ENCODE peak calls at places on chromosomes 12 and 14, in eight cellular contexts. V is skeletal muscle cell, O is RWPE2, T is neuronal stem cell, J is esophagus squamous epithelium, C is fibroblast of lung, K is fibroblast of pulmonary artery, P is lower lobe of right lung. G is an unnamed sample.

GRCh38 chr12:62158416-62159360 is 101.5 kb upstream of the USP15 start:
- DNase-seq in C (no peak), P (no peak), V (no peak), J (no peak), O (no peak), K (no peak), T (no peak), G (no peak)

GRCh38 chr14:96261053-96261452 is 5.0 kb downstream of the BDKRB1 start:
- DNase-seq in V (no peak), K (no peak), T (no peak), C (no peak), P (no peak), J (no peak), O (peak; percentile 16), G (no peak)

GRCh38 chr14:77648520-77649200 is 32.2 kb upstream of the SPTLC2 start:
- DNase-seq in J (no peak), K (no peak), P (no peak), O (no peak), C (no peak), V (no peak), T (no peak), G (no peak)

GRCh38 chr14:103899316-103899715 is 28.9 kb upstream of the TDRD9 start:
- DNase-seq in K (no peak), O (no peak), T (no peak), P (no peak), V (no peak), C (no peak), J (no peak), G (no peak)

GRCh38 chr12:23628836-23629235 is 320.6 kb downstream of the SOX5 start:
- DNase-seq in J (no peak), V (no peak), K (no peak), P (no peak), T (no peak), C (no peak), O (no peak), G (no peak)

GRCh38 chr14:100391777-100392176 is 68.6 kb downstream of the SLC25A47 start:
- DNase-seq in J (no peak), K (no peak), O (no peak), V (no peak), T (no peak), P (no peak), C (no peak), G (no peak)

GRCh38 chr14:68598621-68599447 is 194.0 kb downstream of the ZFP36L1 start:
- DNase-seq in P (peak; percentile 83), C (peak; percentile 96), K (peak; percentile 98), T (no peak), O (peak; percentile 67), V (peak; percentile 88), J (no peak), G (no peak)

GRCh38 chr12:40752011-40752410 is 59.8 kb downstream of the CNTN1 start:
- DNase-seq in P (no peak), J (no peak), O (no peak), T (no peak), K (no peak), C (no peak), V (no peak), G (no peak)

GRCh38 chr14:93049867-93050331 is 65.8 kb downstream of the ITPK1 start:
- DNase-seq in T (no peak), V (no peak), K (peak; percentile 56), J (no peak), P (no peak), C (no peak), O (no peak), G (no peak)

GRCh38 chr12:116881325-116881866 is at the start of gene HRK:
- DNase-seq in C (no peak), V (no peak), P (no peak), K (no peak), J (no peak), T (no peak), O (no peak), G (no peak)

DNA sequence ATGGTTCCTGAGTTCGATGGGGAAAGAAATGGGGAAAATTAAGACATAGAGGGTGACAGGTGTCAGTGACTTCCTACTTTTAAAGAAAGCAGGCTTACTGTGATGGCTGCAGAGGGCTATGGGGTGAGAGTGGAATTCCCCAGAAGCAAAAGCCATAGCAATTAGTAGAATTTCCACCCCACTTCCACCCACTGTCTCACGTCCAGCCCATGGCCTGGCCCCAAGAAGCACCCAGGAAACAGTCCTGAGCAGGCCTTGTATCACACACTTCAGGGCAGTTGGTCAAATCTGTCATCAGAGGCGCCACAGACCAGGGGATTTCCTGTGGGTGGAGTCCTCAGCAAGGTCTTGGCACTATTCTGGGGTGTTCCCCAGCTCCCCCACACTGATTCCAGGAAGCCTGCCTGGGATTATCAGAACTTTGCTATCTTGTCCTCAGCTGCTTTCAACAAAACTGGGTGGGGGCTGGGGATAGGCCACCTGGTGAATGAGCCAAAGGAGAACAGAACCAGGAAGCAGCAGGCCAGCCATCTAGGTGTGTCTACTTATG is 120.1 kb upstream of the CCND2 start:
- DNase-seq in P (no peak), T (no peak), C (no peak), K (no peak), O (no peak), J (no peak), V (no peak), G (no peak)
- H3K4me3 ChIP-seq in P (no peak overlapping the region), T (no peak overlapping the region), C (no peak overlapping the region), K (no peak overlapping the region), O (no peak overlapping the region), J (no peak overlapping the region), V (no peak overlapping the region), G (no peak overlapping the region)

GRCh38 chr12:106140223-106140986 is 1.7 kb upstream of the NUAK1 start:
- DNase-seq in O (no peak), K (no peak), C (no peak), J (no peak), T (no peak), V (no peak), P (no peak), G (no peak)
- H3K4me3 ChIP-seq in O (peak overlapping the region; percentile 95), K (peak overlapping the region; percentile 80), C (peak overlapping the region; percentile 73), J (peak overlapping the region; percentile 57), T (peak overlapping the region; percentile 97), V (peak overlapping the region; percentile 74), P (peak overlapping the region; percentile 71), G (peak overlapping the region; percentile 53)

GRCh38 chr12:1054103-1054838 is 63.2 kb downstream of the ERC1 start:
- DNase-seq in C (no peak), V (no peak), T (peak; percentile 11), O (no peak), K (peak; percentile 28), P (no peak), J (no peak), G (no peak)
- H3K4me3 ChIP-seq in C (no peak overlapping the region), V (no peak overlapping the region), T (no peak overlapping the region), O (no peak overlapping the region), K (no peak overlapping the region), P (no peak overlapping the region), J (no peak overlapping the region), G (no peak overlapping the region)

DNA sequence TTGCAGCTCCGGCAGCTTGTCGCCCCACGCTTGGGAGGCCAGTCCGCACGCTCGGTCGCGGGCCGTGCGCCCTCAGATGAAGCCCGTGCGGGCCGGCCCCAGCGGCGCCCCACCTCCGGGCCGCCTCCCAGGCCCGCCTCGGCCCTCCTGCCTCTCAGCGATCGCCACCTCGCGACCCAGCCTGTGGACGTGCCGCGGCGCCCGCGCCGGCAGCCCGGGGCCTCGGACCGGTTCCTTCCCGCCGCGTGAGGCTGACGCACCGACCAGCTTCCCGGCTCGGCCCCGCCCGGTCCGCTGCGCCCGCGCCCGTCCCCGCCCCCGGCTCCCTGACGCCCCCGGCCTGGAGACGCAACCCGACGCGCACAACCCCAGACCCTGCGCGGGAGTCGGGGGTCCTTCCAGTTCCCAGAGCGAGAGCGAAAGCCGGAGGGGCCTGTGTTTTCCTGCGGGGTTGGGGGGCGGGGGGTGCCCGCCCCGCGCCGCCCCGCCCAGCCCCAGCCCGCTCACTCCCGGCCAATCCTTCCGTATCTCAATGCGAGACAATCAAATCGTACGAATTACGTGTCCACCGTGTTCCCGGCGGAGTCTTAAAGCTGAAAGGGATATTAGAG is at the start of gene ERO1A:
- DNase-seq in T (peak; percentile 69), C (peak; percentile 82), K (peak; percentile 87), J (peak; percentile 14), V (peak; percentile 77), O (peak; percentile 89), P (peak; percentile 91), G (peak; percentile 40)
- H3K4me3 ChIP-seq in T (peak within 1 kb of the TSS; percentile 93), C (peak within 1 kb of the TSS; percentile 77), K (peak within 1 kb of the TSS; percentile 91), J (peak within 1 kb of the TSS; percentile 79), V (peak within 1 kb of the TSS; percentile 93), O (peak within 1 kb of the TSS; percentile 85), P (peak within 1 kb of the TSS; percentile 77), G (peak within 1 kb of the TSS; percentile 88)

GRCh38 chr12:2819810-2820209 is 7.3 kb downstream of the ITFG2 start:
- DNase-seq in T (no peak), V (no peak), C (no peak), J (no peak), K (no peak), O (no peak), P (no peak), G (no peak)
- H3K4me3 ChIP-seq in T (no peak overlapping the region), V (no peak overlapping the region), C (no peak overlapping the region), J (no peak overlapping the region), K (no peak overlapping the region), O (no peak overlapping the region), P (no peak overlapping the region), G (no peak overlapping the region)

GRCh38 chr12:118337194-118337838 is 35.4 kb downstream of the TAOK3 start:
- DNase-seq in C (peak; percentile 62), T (no peak), O (no peak), V (no peak), J (no peak), K (peak; percentile 46), P (no peak), G (peak; percentile 60)

GRCh38 chr12:118332511-118332910 is 40.2 kb downstream of the TAOK3 start:
- DNase-seq in P (no peak), K (no peak), J (no peak), C (no peak), T (no peak), O (no peak), V (no peak), G (no peak)

GRCh38 chr12:118334241-118334640 is 38.5 kb downstream of the TAOK3 start:
- DNase-seq in O (no peak), C (no peak), V (no peak), J (no peak), P (no peak), K (no peak), T (no peak), G (no peak)

GRCh38 chr12:118334939-118335567 is 37.7 kb downstream of the TAOK3 start:
- DNase-seq in O (no peak), P (peak; percentile 84), J (no peak), V (no peak), C (no peak), T (no peak), K (peak; percentile 39), G (no peak)

GRCh38 chr12:118336123-118336522 is 36.6 kb downstream of the TAOK3 start:
- DNase-seq in P (no peak), K (no peak), T (no peak), O (no peak), C (no peak), V (no peak), J (no peak), G (no peak)
- H3K4me3 ChIP-seq in P (no peak overlapping the region), K (no peak overlapping the region), T (no peak overlapping the region), O (no peak overlapping the region), C (no peak overlapping the region), V (no peak overlapping the region), J (no peak overlapping the region), G (no peak overlapping the region)

GRCh38 chr12:51846911-51847829 is 1.3 kb downstream of the FIGNL2 start:
- DNase-seq in T (peak; percentile 80), V (no peak), J (no peak), O (no peak), K (no peak), C (peak; percentile 35), P (peak; percentile 56), G (no peak)
- H3K4me3 ChIP-seq in T (peak overlapping the region; percentile 93), V (peak overlapping the region; percentile 43), J (peak overlapping the region; percentile 16), O (peak overlapping the region; percentile 19), K (peak overlapping the region; percentile 45), C (peak overlapping the region; percentile 34), P (peak overlapping the region; percentile 58), G (peak overlapping the region; percentile 41)

G was measured in HFF-Myc.